ENCODE peak calls at places on chromosome 4, in nine cellular contexts. I is naive thymus-derived CD8-positive, alpha-beta T cell; N is memory B cell; K is heart right ventricle; V is GM23338; D is adipocyte; E is EL; W is activated naive CD8-positive, alpha-beta T cell treated with anti-CD3 and anti-CD28 coated beads, Interleukin-2, amount 50 U/mL, for 24 hours; Z is iPS-NIHi11. G is an unnamed sample.
A peak's percentile ranks its signal among the peaks of the same experiment; 100 is the strongest.

GRCh38 chr4:17490575-17491059 is 21.3 kb downstream of the QDPR start:
- DNase-seq in K (no peak), V (no peak), W (no peak), E (no peak), D (no peak), N (no peak), I (no peak), Z (no peak), G (no peak)

GRCh38 chr4:53558981-53559620 is 32.2 kb downstream of the LNX1 start:
- DNase-seq in N (no peak), W (no peak), Z (no peak), I (no peak), E (peak; percentile 36), D (no peak), V (no peak), K (no peak), G (no peak)

GRCh38 chr4:84530449-84530848 is 31.4 kb upstream of the NKX6-1 start:
- DNase-seq in K (no peak), V (no peak), Z (no peak), W (no peak), D (peak; percentile 7), E (peak; percentile 5), I (no peak), N (no peak), G (no peak)

GRCh38 chr4:212438-213174 is 88.3 kb downstream of the ZNF718 start:
- DNase-seq in K (peak; percentile 77), E (peak; percentile 87), I (peak; percentile 25), N (peak; percentile 1), Z (peak; percentile 88), W (no peak), V (peak; percentile 98), D (peak; percentile 78), G (peak; percentile 88)

GRCh38 chr4:128688846-128689467 is 120.5 kb upstream of the JADE1 start:
- DNase-seq in N (no peak), D (no peak), K (no peak), V (peak; percentile 23), I (no peak), Z (no peak), E (no peak), W (no peak), G (no peak)

GRCh38 chr4:19381068-19381467 is 870.6 kb upstream of the SLIT2 start:
- DNase-seq in W (no peak), I (no peak), K (no peak), Z (no peak), V (no peak), N (no peak), E (peak; percentile 74), D (peak; percentile 59), G (no peak)

GRCh38 chr4:125091031-125091540 is 223.7 kb upstream of the FAT4 start:
- DNase-seq in W (no peak), D (no peak), V (no peak), N (no peak), I (no peak), Z (no peak), K (no peak), E (no peak), G (no peak)

GRCh38 chr4:22942920-22943559 is 250.3 kb downstream of the GBA3 start:
- DNase-seq in N (no peak), E (no peak), W (no peak), V (peak; percentile 44), Z (no peak), K (no peak), I (no peak), D (no peak), G (no peak)

GRCh38 chr4:42483426-42484379 is 86.4 kb downstream of the SHISA3 start:
- DNase-seq in W (no peak), V (no peak), N (no peak), D (peak; percentile 1), E (no peak), K (no peak), Z (no peak), I (no peak), G (no peak)

GRCh38 chr4:114911141-114911540 is 202.3 kb downstream of the NDST4 start:
- DNase-seq in K (no peak), Z (no peak), E (no peak), V (no peak), I (no peak), N (no peak), W (no peak), D (no peak), G (no peak)

GRCh38 chr4:82865592-82865991 is 25.4 kb downstream of the SEC31A start:
- DNase-seq in W (no peak), K (no peak), D (peak; percentile 94), I (peak; percentile 31), N (no peak), E (peak; percentile 87), V (no peak), Z (no peak), G (no peak)

GRCh38 chr4:163764569-163764968 is 270.1 kb downstream of the TMA16 start:
- DNase-seq in W (no peak), E (no peak), Z (no peak), D (no peak), I (no peak), N (no peak), K (no peak), V (no peak), G (no peak)

GRCh38 chr4:106329027-106329618 is 12.8 kb downstream of the AIMP1 start:
- DNase-seq in V (peak; percentile 66), D (peak; percentile 58), K (no peak), Z (peak; percentile 51), W (no peak), N (no peak), E (peak; percentile 51), I (peak; percentile 10), G (no peak)

GRCh38 chr4:150038335-150039076 is 39.7 kb upstream of the DCLK2 start:
- DNase-seq in E (no peak), Z (no peak), V (no peak), D (no peak), N (peak; percentile 37), K (no peak), I (no peak), W (no peak), G (no peak)

GRCh38 chr4:167906851-167907250 is 185.5 kb upstream of the ANXA10 start:
- DNase-seq in D (no peak), Z (no peak), W (no peak), E (peak; percentile 27), V (no peak), K (no peak), N (no peak), I (no peak), G (no peak)

GRCh38 chr4:25351777-25352421 is 25.2 kb upstream of the ANAPC4 start:
- DNase-seq in V (peak; percentile 26), W (no peak), E (peak; percentile 70), K (no peak), I (no peak), N (no peak), D (peak; percentile 42), Z (no peak), G (no peak)

GRCh38 chr4:36281384-36282106 is at the start of gene DTHD1:
- DNase-seq in D (no peak), I (no peak), Z (no peak), N (no peak), V (no peak), W (peak; percentile 20), E (no peak), K (no peak), G (no peak)

GRCh38 chr4:932713-933070 is 432 bp downstream of the TMEM175 start:
- DNase-seq in I (no peak), K (no peak), E (no peak), Z (no peak), N (no peak), D (no peak), W (no peak), V (no peak), G (no peak)

GRCh38 chr4:88737304-88738015 is 39.8 kb upstream of the NAP1L5 start:
- DNase-seq in E (no peak), W (peak; percentile 14), I (peak; percentile 65), Z (peak; percentile 68), N (peak; percentile 7), D (no peak), V (peak; percentile 50), K (no peak), G (no peak)

GRCh38 chr4:172202480-172203076 is 389.4 kb downstream of the GALNTL6 start:
- DNase-seq in V (peak; percentile 67), E (peak; percentile 21), N (peak; percentile 9), Z (peak; percentile 54), K (no peak), I (no peak), W (no peak), D (peak; percentile 76), G (no peak)

GRCh38 chr4:110452546-110452945 is 23.4 kb upstream of the ENPEP start:
- DNase-seq in D (no peak), E (no peak), V (peak; percentile 35), Z (peak; percentile 19), I (no peak), K (no peak), W (no peak), N (no peak), G (no peak)